ENCODE peak calls at places on chromosomes 12 and 14, in nine cellular contexts. B is B cell; C is stimulated activated CD8-positive, alpha-beta memory T cell treated with anti-CD3 and anti-CD28 coated beads, Interleukin-15, amount 100 ng/mL, for 4 hours; L is activated CD8-positive, alpha-beta memory T cell treated with anti-CD3 and anti-CD28 coated beads, Interleukin-2, amount 50 U/mL, for 4 hours; M is adrenal gland; D is spleen; H is H9; U is NCI-H446 treated with DMSO at 0.1 percent for 48 hours; W is endodermal cell. Z is an unnamed sample.

GRCh38 chr12:82517027-82517426 is 158.7 kb downstream of the METTL25 start:
- DNase-seq in B (no peak), C (no peak), L (no peak), M (no peak), D (no peak), H (peak), U (no peak), W (peak), Z (no peak)

GRCh38 chr12:13187399-13187798 is 9.1 kb upstream of the EMP1 start:
- DNase-seq in B (no peak), C (no peak), L (no peak), M (no peak), D (no peak), H (no peak), U (no peak), W (no peak), Z (no peak)

GRCh38 chr14:68309631-68310030 is 483.2 kb downstream of the ZFP36L1 start:
- DNase-seq in B (no peak), C (no peak), L (no peak), M (peak), D (no peak), H (no peak), U (no peak), W (no peak), Z (no peak)

GRCh38 chr14:64612021-64612380 is 62.2 kb downstream of the PPP1R36 start:
- DNase-seq in B (no peak), C (no peak), L (no peak), M (no peak), D (no peak), H (no peak), U (no peak), W (no peak), Z (no peak)

GRCh38 chr12:113030875-113031525 is 25.5 kb upstream of the DTX1 start:
- DNase-seq in B (peak), C (no peak), L (no peak), M (peak), D (no peak), H (peak), U (peak), W (peak), Z (peak)

GRCh38 chr14:63388766-63389431 is 70.2 kb upstream of the GPHB5 start:
- DNase-seq in B (peak), C (peak), L (peak), M (peak), D (peak), H (peak), U (no peak), W (peak), Z (peak)

GRCh38 chr12:122471324-122472226 is 29.2 kb downstream of the ZCCHC8 start:
- DNase-seq in B (peak), C (no peak), L (no peak), M (peak), D (no peak), H (no peak), U (peak), W (no peak), Z (no peak)

GRCh38 chr12:85182699-85183098 is 97.3 kb upstream of the ALX1 start:
- DNase-seq in B (no peak), C (no peak), L (no peak), M (no peak), D (no peak), H (no peak), U (no peak), W (no peak), Z (no peak)

GRCh38 chr12:4270670-4271432 is 2.7 kb upstream of the CCND2 start:
- DNase-seq in B (peak), C (no peak), L (no peak), M (peak), D (peak), H (peak), U (no peak), W (peak), Z (no peak)

GRCh38 chr14:23101213-23101970 is 3.4 kb downstream of the CIROP start:
- DNase-seq in B (no peak), C (no peak), L (no peak), M (no peak), D (peak), H (no peak), U (no peak), W (peak), Z (no peak)

GRCh38 chr12:1760566-1761382 is 59.6 kb upstream of the LRTM2 start:
- DNase-seq in B (no peak), C (no peak), L (no peak), M (no peak), D (no peak), H (no peak), U (no peak), W (no peak), Z (no peak)

GRCh38 chr12:105882404-105882803 is 256.4 kb downstream of the NUAK1 start:
- DNase-seq in B (no peak), C (no peak), L (no peak), M (no peak), D (no peak), H (no peak), U (no peak), W (no peak), Z (no peak)

GRCh38 chr12:59093090-59093489 is 172.8 kb upstream of the LRIG3 start:
- DNase-seq in B (no peak), C (no peak), L (no peak), M (no peak), D (no peak), H (no peak), U (no peak), W (no peak), Z (no peak)

GRCh38 chr14:35050652-35051051 is 4.6 kb downstream of the FAM177A1 start:
- DNase-seq in B (no peak), C (no peak), L (no peak), M (no peak), D (no peak), H (no peak), U (no peak), W (no peak), Z (no peak)

GRCh38 chr14:74213907-74214803 is 25.1 kb upstream of the VSX2 start:
- DNase-seq in B (no peak), C (no peak), L (no peak), M (no peak), D (no peak), H (no peak), U (no peak), W (peak), Z (no peak)

GRCh38 chr14:54775486-54776100 is 127.0 kb downstream of the GCH1 start:
- DNase-seq in B (no peak), C (no peak), L (no peak), M (no peak), D (no peak), H (no peak), U (no peak), W (no peak), Z (no peak)

GRCh38 chr12:49825360-49825970 is 2.7 kb downstream of the NCKAP5L start:
- DNase-seq in B (no peak), C (no peak), L (no peak), M (peak), D (peak), H (no peak), U (no peak), W (peak), Z (no peak)

GRCh38 chr12:121314441-121314840 is 17.9 kb upstream of the CAMKK2 start:
- DNase-seq in B (no peak), C (no peak), L (no peak), M (no peak), D (no peak), H (no peak), U (no peak), W (peak), Z (no peak)

GRCh38 chr12:89574736-89575208 is 48.9 kb upstream of the POC1B start:
- DNase-seq in B (no peak), C (no peak), L (no peak), M (peak), D (no peak), H (no peak), U (no peak), W (peak), Z (no peak)

GRCh38 chr12:87793134-87793533 is 236.1 kb downstream of the C12orf50 start:
- DNase-seq in B (no peak), C (no peak), L (no peak), M (no peak), D (no peak), H (no peak), U (peak), W (no peak), Z (no peak)

Z was measured in nucleus accumbens.